ENCODE peak calls at places on chromosomes 1 and 21, in seven cellular contexts. N is memory B cell; C is ovary; Y is T-helper 1 cell; Q is left kidney; Z is effector memory CD8-positive, alpha-beta T cell; T is anterior cingulate cortex. F is an unnamed sample.

GRCh38 chr1:170674986-170675385 is 11.1 kb downstream of the PRRX1 start:
- DNase-seq in N (no peak), C (no peak), Y (no peak), Q (no peak), Z (no peak), T (no peak), F (no peak)

GRCh38 chr1:97834903-97835302 is 85.9 kb downstream of the DPYD start:
- DNase-seq in N (no peak), C (no peak), Y (no peak), Q (no peak), Z (no peak), T (no peak), F (no peak)

GRCh38 chr1:178172939-178173338 is 79.0 kb downstream of the RASAL2 start:
- DNase-seq in N (no peak), C (no peak), Y (no peak), Q (no peak), Z (no peak), T (no peak), F (no peak)

GRCh38 chr1:62109124-62109523 is 85.5 kb upstream of the L1TD1 start:
- DNase-seq in N (no peak), C (no peak), Y (no peak), Q (no peak), Z (no peak), T (no peak), F (no peak)

GRCh38 chr1:200228081-200228480 is 181.8 kb downstream of the ZNF281 start:
- DNase-seq in N (no peak), C (no peak), Y (no peak), Q (peak), Z (no peak), T (no peak), F (no peak)

GRCh38 chr1:47590523-47591225 is 152.8 kb downstream of the FOXD2 start:
- DNase-seq in N (no peak), C (no peak), Y (no peak), Q (peak), Z (no peak), T (no peak), F (no peak)

GRCh38 chr1:204520834-204521709 is 4.9 kb downstream of the MDM4 start:
- DNase-seq in N (no peak), C (no peak), Y (peak), Q (no peak), Z (peak), T (no peak), F (no peak)

GRCh38 chr1:168932539-168932938 is 174.0 kb upstream of the ATP1B1 start:
- DNase-seq in N (no peak), C (no peak), Y (no peak), Q (no peak), Z (no peak), T (no peak), F (no peak)

GRCh38 chr21:34890724-34891609 is 158.1 kb downstream of the RUNX1 start:
- DNase-seq in N (peak), C (peak), Y (no peak), Q (peak), Z (no peak), T (peak), F (no peak)

GRCh38 chr1:184482113-184482512 is 95.3 kb downstream of the C1orf21 start:
- DNase-seq in N (no peak), C (peak), Y (no peak), Q (no peak), Z (no peak), T (no peak), F (no peak)

GRCh38 chr1:43537423-43538142 is 6.9 kb downstream of the PTPRF start:
- DNase-seq in N (no peak), C (no peak), Y (no peak), Q (no peak), Z (no peak), T (no peak), F (no peak)

GRCh38 chr1:234839663-234840062 is 229.7 kb upstream of the IRF2BP2 start:
- DNase-seq in N (no peak), C (no peak), Y (no peak), Q (no peak), Z (no peak), T (no peak), F (peak)

GRCh38 chr1:209805875-209806760 is at the start of gene IRF6:
- DNase-seq in N (peak), C (peak), Y (peak), Q (peak), Z (peak), T (no peak), F (peak)

GRCh38 chr21:45393833-45394638 is 10.9 kb upstream of the COL18A1 start:
- DNase-seq in N (no peak), C (peak), Y (no peak), Q (no peak), Z (no peak), T (no peak), F (no peak)

GRCh38 chr1:23559985-23560755 is 869 bp upstream of the ID3 start:
- DNase-seq in N (no peak), C (no peak), Y (no peak), Q (no peak), Z (no peak), T (no peak), F (no peak)

GRCh38 chr1:224615861-224616760 is at the start of gene CNIH3:
- DNase-seq in N (no peak), C (no peak), Y (peak), Q (peak), Z (peak), T (peak), F (no peak)

GRCh38 chr1:246577720-246578106 is 11.5 kb downstream of the CNST start:
- DNase-seq in N (no peak), C (no peak), Y (no peak), Q (no peak), Z (no peak), T (no peak), F (no peak)

GRCh38 chr21:33230518-33231324 is 983 bp downstream of the IFNAR2 start:
- DNase-seq in N (peak), C (peak), Y (peak), Q (peak), Z (no peak), T (peak), F (peak)

GRCh38 chr1:205930698-205931330 is 12.4 kb downstream of the SLC26A9 start:
- DNase-seq in N (no peak), C (no peak), Y (no peak), Q (no peak), Z (no peak), T (no peak), F (no peak)

GRCh38 chr1:25725482-25725881 is 74.5 kb upstream of the SELENON start:
- DNase-seq in N (no peak), C (no peak), Y (no peak), Q (no peak), Z (no peak), T (no peak), F (no peak)

GRCh38 chr1:159985456-159985855 is 31.4 kb upstream of the SLAMF9 start:
- DNase-seq in N (no peak), C (no peak), Y (no peak), Q (no peak), Z (no peak), T (no peak), F (no peak)

GRCh38 chr1:153550398-153550758 is 1.3 kb upstream of the S100A3 start:
- DNase-seq in N (no peak), C (no peak), Y (no peak), Q (no peak), Z (no peak), T (no peak), F (no peak)

GRCh38 chr1:65339866-65340483 is 30.6 kb downstream of the DNAJC6 start:
- DNase-seq in N (no peak), C (no peak), Y (no peak), Q (no peak), Z (no peak), T (no peak), F (no peak)

GRCh38 chr1:58548381-58548780 is 1.9 kb upstream of the OMA1 start:
- DNase-seq in N (no peak), C (no peak), Y (no peak), Q (no peak), Z (no peak), T (no peak), F (no peak)

GRCh38 chr1:165858928-165859845 is 31.8 kb downstream of the UCK2 start:
- DNase-seq in N (no peak), C (no peak), Y (no peak), Q (no peak), Z (no peak), T (no peak), F (no peak)

GRCh38 chr1:31725777-31726535 is 22.1 kb upstream of the COL16A1 start:
- DNase-seq in N (no peak), C (no peak), Y (no peak), Q (peak), Z (no peak), T (no peak), F (no peak)

F was measured in Karpas-422.